ENCODE peak calls at places on chromosomes 2 and 18, in ten cellular contexts. A is left ventricle myocardium inferior, G is fibroblast of the aortic adventitia, H is choroid plexus epithelial cell, V is coronary artery, R is ascending aorta, C is psoas muscle, O is cardiac fibroblast, U is body of pancreas, D is thoracic aorta. B is an unnamed sample.

GRCh38 chr2:112693596-112693995 is 27.2 kb upstream of the NT5DC4 start:
- DNase-seq in A (no peak), G (no peak), H (no peak), V (no peak), R (no peak), C (no peak), O (no peak), U (no peak), D (no peak), B (no peak)

GRCh38 chr18:79547413-79548076 is 132.1 kb upstream of the CTDP1 start:
- DNase-seq in A (no peak), G (no peak), H (no peak), V (no peak), R (peak), C (peak), O (no peak), U (no peak), D (no peak), B (no peak)

GRCh38 chr2:27955762-27956161 is 65.2 kb downstream of the BABAM2 start:
- DNase-seq in A (no peak), G (peak), H (no peak), V (no peak), R (no peak), C (no peak), O (peak), U (no peak), D (no peak), B (peak)

GRCh38 chr18:58785171-58785805 is 79.4 kb upstream of the ZNF532 start:
- DNase-seq in A (no peak), G (peak), H (peak), V (no peak), R (peak), C (no peak), O (peak), U (peak), D (peak), B (peak)

GRCh38 chr2:158477202-158477601 is 20.4 kb downstream of the PKP4 start:
- DNase-seq in A (no peak), G (no peak), H (no peak), V (no peak), R (no peak), C (no peak), O (no peak), U (no peak), D (no peak), B (no peak)

GRCh38 chr2:42493885-42494433 is at the start of gene KCNG3:
- DNase-seq in A (peak), G (no peak), H (peak), V (no peak), R (peak), C (peak), O (peak), U (peak), D (no peak), B (peak)

GRCh38 chr2:142825861-142826260 is 51.6 kb upstream of the KYNU start:
- DNase-seq in A (no peak), G (peak), H (no peak), V (no peak), R (no peak), C (no peak), O (peak), U (no peak), D (no peak), B (peak)

GRCh38 chr2:136932700-136933099 is 167.4 kb downstream of the THSD7B start:
- DNase-seq in A (no peak), G (peak), H (peak), V (no peak), R (no peak), C (no peak), O (peak), U (no peak), D (no peak), B (no peak)

GRCh38 chr18:70426818-70427217 is 138.0 kb downstream of the SOCS6 start:
- DNase-seq in A (no peak), G (no peak), H (no peak), V (no peak), R (no peak), C (no peak), O (no peak), U (no peak), D (no peak), B (no peak)

GRCh38 chr2:30161929-30162328 is 15.1 kb downstream of the YPEL5 start:
- DNase-seq in A (no peak), G (no peak), H (no peak), V (no peak), R (no peak), C (no peak), O (no peak), U (no peak), D (no peak), B (no peak)

GRCh38 chr2:71940695-71941094 is 207.0 kb downstream of the CYP26B1 start:
- DNase-seq in A (no peak), G (no peak), H (no peak), V (peak), R (peak), C (peak), O (no peak), U (no peak), D (no peak), B (no peak)

GRCh38 chr18:8705941-8706544 is 687 bp downstream of the MTCL1 start:
- DNase-seq in A (no peak), G (no peak), H (no peak), V (no peak), R (no peak), C (peak), O (no peak), U (peak), D (no peak), B (no peak)

GRCh38 chr18:48950536-48951447 is at the start of gene SMAD7:
- DNase-seq in A (no peak), G (peak), H (peak), V (peak), R (no peak), C (no peak), O (no peak), U (peak), D (no peak), B (peak)

GRCh38 chr2:199977984-199978415 is 22.6 kb downstream of the MAIP1 start:
- DNase-seq in A (no peak), G (peak), H (peak), V (no peak), R (no peak), C (no peak), O (peak), U (no peak), D (no peak), B (peak)

GRCh38 chr18:55090566-55091187 is 131.4 kb upstream of the CCDC68 start:
- DNase-seq in A (no peak), G (peak), H (peak), V (no peak), R (no peak), C (no peak), O (no peak), U (no peak), D (no peak), B (peak)

GRCh38 chr2:34705556-34706247 is 1106.6 kb upstream of the FAM98A start:
- DNase-seq in A (no peak), G (no peak), H (no peak), V (no peak), R (no peak), C (no peak), O (no peak), U (peak), D (no peak), B (no peak)

GRCh38 chr18:73688851-73689659 is 458.6 kb downstream of the FBXO15 start:
- DNase-seq in A (no peak), G (peak), H (peak), V (no peak), R (no peak), C (no peak), O (peak), U (no peak), D (no peak), B (peak)

GRCh38 chr2:7604456-7604855 is 687.2 kb downstream of the RNF144A start:
- DNase-seq in A (no peak), G (no peak), H (no peak), V (no peak), R (no peak), C (no peak), O (no peak), U (no peak), D (no peak), B (peak)

GRCh38 chr2:14642499-14642898 is 10.0 kb downstream of the LRATD1 start:
- DNase-seq in A (no peak), G (no peak), H (no peak), V (no peak), R (no peak), C (no peak), O (no peak), U (no peak), D (no peak), B (no peak)

GRCh38 chr18:56987236-56987635 is 159.7 kb upstream of the BOD1L2 start:
- DNase-seq in A (no peak), G (no peak), H (no peak), V (no peak), R (no peak), C (no peak), O (no peak), U (no peak), D (no peak), B (no peak)

GRCh38 chr2:205834776-205835175 is 152.5 kb downstream of the NRP2 start:
- DNase-seq in A (no peak), G (no peak), H (peak), V (no peak), R (no peak), C (no peak), O (peak), U (no peak), D (no peak), B (no peak)

GRCh38 chr2:164014068-164014577 is 278.3 kb upstream of the FIGN start:
- DNase-seq in A (peak), G (peak), H (no peak), V (no peak), R (no peak), C (no peak), O (peak), U (no peak), D (no peak), B (peak)

GRCh38 chr18:43571078-43571689 is 293.9 kb upstream of the SYT4 start:
- DNase-seq in A (no peak), G (peak), H (peak), V (no peak), R (no peak), C (no peak), O (peak), U (peak), D (no peak), B (peak)

GRCh38 chr2:5401258-5401657 is 290.9 kb upstream of the SOX11 start:
- DNase-seq in A (no peak), G (no peak), H (peak), V (no peak), R (no peak), C (no peak), O (no peak), U (no peak), D (no peak), B (peak)

GRCh38 chr2:191821078-191821477 is 25.8 kb downstream of the CAVIN2 start:
- DNase-seq in A (no peak), G (no peak), H (no peak), V (no peak), R (no peak), C (no peak), O (no peak), U (no peak), D (no peak), B (no peak)

GRCh38 chr18:22710628-22711380 is 222.3 kb upstream of the RBBP8 start:
- DNase-seq in A (peak), G (peak), H (peak), V (no peak), R (peak), C (no peak), O (peak), U (peak), D (peak), B (peak)

GRCh38 chr18:22713511-22713910 is 219.6 kb upstream of the RBBP8 start:
- DNase-seq in A (no peak), G (no peak), H (peak), V (no peak), R (no peak), C (no peak), O (peak), U (no peak), D (no peak), B (no peak)

GRCh38 chr18:22709288-22710060 is 223.7 kb upstream of the RBBP8 start:
- DNase-seq in A (no peak), G (peak), H (peak), V (no peak), R (no peak), C (no peak), O (peak), U (no peak), D (no peak), B (peak)

GRCh38 chr18:22711381-22711717 is 221.8 kb upstream of the RBBP8 start:
- DNase-seq in A (no peak), G (no peak), H (no peak), V (no peak), R (no peak), C (no peak), O (no peak), U (no peak), D (no peak), B (peak)
- H3K4me3 ChIP-seq in A (peak), G (peak), H (no peak), V (peak), R (peak), C (no peak), O (peak), U (peak), D (peak), B (peak)

GRCh38 chr18:29892960-29893558 is 1149.5 kb downstream of the DSC3 start:
- DNase-seq in A (no peak), G (peak), H (peak), V (no peak), R (no peak), C (no peak), O (peak), U (no peak), D (no peak), B (no peak)
- TF ChIP-seq CTCF in A (peak), G (peak), H (peak), V (no peak), R (no peak), C (no peak), O (peak), U (no peak), D (no peak), B (peak)

GRCh38 chr2:119860924-119861323 is 101.2 kb downstream of the PTPN4 start:
- DNase-seq in A (no peak), G (no peak), H (no peak), V (no peak), R (no peak), C (no peak), O (no peak), U (no peak), D (no peak), B (no peak)

GRCh38 chr2:119864318-119864717 is 104.6 kb downstream of the PTPN4 start:
- DNase-seq in A (no peak), G (no peak), H (no peak), V (no peak), R (no peak), C (no peak), O (no peak), U (no peak), D (no peak), B (peak)

GRCh38 chr2:119857742-119858141 is 98.0 kb downstream of the PTPN4 start:
- DNase-seq in A (no peak), G (no peak), H (no peak), V (no peak), R (no peak), C (no peak), O (no peak), U (no peak), D (no peak), B (no peak)

GRCh38 chr2:119859528-119859927 is 99.8 kb downstream of the PTPN4 start:
- DNase-seq in A (no peak), G (no peak), H (no peak), V (no peak), R (no peak), C (no peak), O (no peak), U (no peak), D (no peak), B (no peak)

DNA sequence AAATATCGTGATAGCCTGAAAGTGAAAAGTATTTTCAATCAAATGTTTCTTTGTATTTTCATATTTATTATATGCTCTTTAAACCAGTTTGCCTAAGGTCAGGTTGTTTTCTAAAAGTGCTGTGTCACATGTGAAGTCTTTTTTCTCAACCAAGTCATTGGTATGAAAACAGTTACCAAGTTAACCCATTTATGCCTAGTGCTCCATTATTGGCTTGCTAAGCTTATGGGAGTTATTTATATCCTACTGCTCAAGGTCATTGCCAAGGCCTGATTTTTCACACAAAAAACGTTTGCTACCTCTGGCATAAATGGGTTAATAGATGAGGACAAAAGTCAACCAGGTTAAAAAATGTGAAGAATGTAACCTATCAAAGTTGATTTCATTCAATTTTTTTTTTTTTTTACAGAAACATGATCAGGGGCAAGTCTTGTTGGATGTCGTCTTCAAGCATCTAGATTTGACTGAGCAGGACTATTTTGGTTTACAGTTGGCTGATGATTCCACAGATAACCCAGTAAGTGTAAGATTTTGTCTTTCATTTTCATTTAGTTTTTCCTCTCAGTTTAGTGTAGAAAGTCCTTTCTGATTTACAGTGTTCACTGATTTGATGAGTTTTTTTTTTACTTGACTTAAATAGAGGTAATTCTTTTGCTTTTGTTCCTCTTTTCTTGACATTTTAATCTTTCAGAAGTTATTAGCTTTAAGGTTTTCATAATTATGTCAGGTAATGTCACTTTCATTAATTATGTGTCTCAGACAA is 102.6 kb downstream of the PTPN4 start:
- DNase-seq in A (no peak), G (no peak), H (no peak), V (no peak), R (no peak), C (no peak), O (no peak), U (no peak), D (no peak), B (no peak)
- H3K4me3 ChIP-seq in A (no peak), G (no peak), H (no peak), V (no peak), R (no peak), C (no peak), O (no peak), U (no peak), D (no peak), B (no peak)

DNA sequence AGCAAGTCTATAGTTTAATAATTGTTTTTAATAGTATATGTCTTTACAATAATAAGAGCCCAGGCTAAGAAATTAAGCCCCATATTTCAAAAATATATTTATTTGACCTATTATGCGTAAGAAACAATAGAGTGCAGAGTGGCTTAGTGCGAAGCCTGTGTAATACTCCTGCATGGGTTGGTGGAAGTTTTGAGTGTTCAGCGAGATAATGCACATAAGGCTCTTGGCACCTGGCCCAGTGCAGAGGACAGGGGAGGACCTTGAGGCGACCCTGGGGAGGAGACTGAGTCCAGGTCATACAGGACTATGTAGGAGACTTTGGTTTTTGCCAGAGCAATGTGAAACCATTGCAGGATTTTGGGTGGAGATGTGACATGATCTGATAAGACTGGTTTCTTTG is 132.4 kb upstream of the ST6GAL2 start:
- DNase-seq in A (peak), G (no peak), H (no peak), V (no peak), R (no peak), C (no peak), O (no peak), U (no peak), D (no peak), B (no peak)
- TF ChIP-seq CTCF in A (no peak), G (no peak), H (no peak), V (no peak), R (no peak), C (no peak), O (no peak), U (no peak), D (no peak), B (no peak)

DNA sequence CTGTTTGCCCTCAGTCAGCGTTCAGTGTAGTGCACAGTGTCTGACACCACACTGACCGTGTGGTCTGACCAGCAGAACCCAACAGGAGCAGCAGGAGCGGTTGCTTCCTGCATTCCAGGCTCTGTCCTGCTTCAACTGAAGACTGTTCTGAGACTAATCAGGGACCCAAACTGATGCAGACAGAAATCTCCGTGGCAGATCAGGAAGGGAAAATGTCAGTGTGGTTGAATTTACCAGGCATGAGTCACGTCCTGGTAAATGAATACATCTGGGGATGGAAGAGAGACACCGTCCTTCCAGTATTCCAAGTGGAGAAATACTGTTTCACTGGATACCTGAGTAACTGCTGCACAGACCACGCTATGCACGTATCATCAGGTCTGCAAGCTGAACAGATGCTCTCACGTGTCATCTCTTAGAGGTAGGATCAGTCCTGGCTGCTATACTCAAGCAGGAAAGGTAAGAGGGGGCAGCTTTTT is 223.6 kb upstream of the EPAS1 start:
- DNase-seq in A (no peak), G (peak), H (peak), V (no peak), R (no peak), C (no peak), O (peak), U (no peak), D (no peak), B (peak)
- H3K4me3 ChIP-seq in A (no peak), G (peak), H (no peak), V (no peak), R (no peak), C (no peak), O (no peak), U (no peak), D (no peak), B (no peak)

GRCh38 chr2:162798407-162798806 is 40.2 kb downstream of the KCNH7 start:
- DNase-seq in A (no peak), G (no peak), H (no peak), V (no peak), R (no peak), C (no peak), O (no peak), U (no peak), D (no peak), B (no peak)

DNA sequence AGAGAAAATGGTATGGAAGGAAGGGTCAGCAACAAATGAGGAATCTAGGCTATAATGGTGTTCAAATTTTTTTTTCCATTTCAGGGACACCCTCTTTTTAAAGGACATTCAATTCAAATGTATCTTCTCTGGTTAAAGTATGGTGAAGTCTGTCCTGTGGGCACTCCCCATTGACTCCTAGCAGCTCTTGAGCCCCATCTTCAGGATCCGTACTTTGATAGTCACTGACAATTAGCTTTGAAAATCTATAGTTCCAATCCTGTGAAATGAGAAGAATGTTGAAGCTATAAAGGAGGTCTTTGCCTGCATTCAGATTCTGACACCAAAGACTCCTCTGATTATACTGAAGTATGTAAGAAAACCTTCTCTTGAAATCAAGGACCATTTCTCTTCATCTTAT is 43.3 kb downstream of the KCNH7 start:
- DNase-seq in A (no peak), G (no peak), H (peak), V (no peak), R (no peak), C (no peak), O (no peak), U (peak), D (no peak), B (no peak)
- TF ChIP-seq CTCF in A (no peak), G (no peak), H (peak), V (no peak), R (no peak), C (no peak), O (no peak), U (peak), D (no peak), B (no peak)

B was measured in fibroblast of lung.